ENCODE peak calls at places on chromosomes 5 and 9, in nine cellular contexts. W is NCI-H1930, J is HS-5, L is HCT116, M is HAP-1, O is GM12892, Q is A549, G is germinal center, H is H7. F is an unnamed sample.

GRCh38 chr5:93990504-93991085 is 249.2 kb upstream of the POU5F2 start:
- DNase-seq in W (no peak), J (no peak), L (no peak), M (peak; percentile 88), O (no peak), Q (no peak), G (no peak), H (peak; percentile 5), F (no peak)

GRCh38 chr9:12464910-12465512 is 228.2 kb upstream of the TYRP1 start:
- DNase-seq in W (no peak), J (peak; percentile 2), L (no peak), M (peak; percentile 66), O (no peak), Q (peak; percentile 29), G (no peak), H (peak; percentile 2), F (no peak)

GRCh38 chr9:116286287-116286686 is 132.7 kb downstream of the PAPPA start:
- DNase-seq in W (no peak), J (no peak), L (no peak), M (peak; percentile 95), O (no peak), Q (no peak), G (no peak), H (peak; percentile 28), F (no peak)

GRCh38 chr5:160342413-160342941 is 27.9 kb downstream of the C1QTNF2 start:
- DNase-seq in W (no peak), J (peak; percentile 28), L (no peak), M (no peak), O (no peak), Q (no peak), G (no peak), H (no peak), F (no peak)

GRCh38 chr9:81083062-81083461 is 606.3 kb downstream of the TLE1 start:
- DNase-seq in W (no peak), J (no peak), L (no peak), M (no peak), O (no peak), Q (peak; percentile 14), G (no peak), H (peak; percentile 9), F (no peak)

GRCh38 chr5:76526950-76527349 is 96.3 kb downstream of the F2RL2 start:
- DNase-seq in W (no peak), J (no peak), L (no peak), M (no peak), O (no peak), Q (no peak), G (no peak), H (no peak), F (no peak)

GRCh38 chr5:138583984-138584637 is 8.9 kb upstream of the HSPA9 start:
- DNase-seq in W (no peak), J (no peak), L (no peak), M (no peak), O (no peak), Q (no peak), G (no peak), H (no peak), F (no peak)

GRCh38 chr9:136292591-136293448 is 11.1 kb downstream of the CCDC187 start:
- DNase-seq in W (no peak), J (no peak), L (no peak), M (no peak), O (no peak), Q (no peak), G (no peak), H (no peak), F (no peak)

GRCh38 chr5:61171479-61171878 is 9.2 kb upstream of the SMIM15 start:
- DNase-seq in W (no peak), J (no peak), L (no peak), M (no peak), O (no peak), Q (no peak), G (no peak), H (no peak), F (no peak)

GRCh38 chr9:109335121-109335520 is 14.3 kb upstream of the EPB41L4B start:
- DNase-seq in W (no peak), J (no peak), L (no peak), M (no peak), O (no peak), Q (no peak), G (no peak), H (no peak), F (no peak)

GRCh38 chr9:80797427-80797825 is 891.9 kb downstream of the TLE1 start:
- DNase-seq in W (no peak), J (no peak), L (no peak), M (no peak), O (no peak), Q (no peak), G (no peak), H (no peak), F (no peak)

GRCh38 chr5:123422433-123423277 is 548 bp downstream of the CEP120 start:
- DNase-seq in W (no peak), J (peak; percentile 19), L (no peak), M (peak; percentile 58), O (no peak), Q (peak; percentile 25), G (peak; percentile 21), H (no peak), F (peak; percentile 42)

GRCh38 chr9:109052416-109052815 is 39.1 kb upstream of the CTNNAL1 start:
- DNase-seq in W (no peak), J (no peak), L (no peak), M (no peak), O (no peak), Q (no peak), G (no peak), H (no peak), F (no peak)

GRCh38 chr5:23631283-23632045 is 124.1 kb downstream of the PRDM9 start:
- DNase-seq in W (no peak), J (peak; percentile 99), L (no peak), M (no peak), O (no peak), Q (peak; percentile 70), G (no peak), H (no peak), F (no peak)

GRCh38 chr9:13279284-13280162 is at the start of gene MPDZ:
- DNase-seq in W (peak; percentile 88), J (no peak), L (no peak), M (no peak), O (no peak), Q (peak; percentile 77), G (peak; percentile 8), H (peak; percentile 91), F (no peak)

GRCh38 chr5:15807248-15807647 is 307.3 kb downstream of the FBXL7 start:
- DNase-seq in W (no peak), J (no peak), L (no peak), M (no peak), O (no peak), Q (no peak), G (no peak), H (no peak), F (no peak)

F was measured in activated CD4-positive, alpha-beta memory T cell treated with anti-CD3 and anti-CD28 coated beads for 36 hours.